ENCODE peak calls at places on chromosomes 1 and 21, in seven cellular contexts. One of them, this sample, is unnamed.

GRCh38 chr1:236560213-236560771 is 36.5 kb downstream of the LGALS8 start:
- DNase-seq in brain microvascular endothelial cell: no peak
- DNase-seq in prostate gland: no peak
- DNase-seq in transverse colon: no peak
- DNase-seq in GM12864: no peak
- DNase-seq in WERI-Rb-1: no peak
- DNase-seq in tibial artery: no peak
- DNase-seq in this sample: no peak

GRCh38 chr1:182930985-182931384 is 22.0 kb downstream of the SHCBP1L start:
- DNase-seq in GM12864: no peak
- DNase-seq in transverse colon: no peak
- DNase-seq in brain microvascular endothelial cell: no peak
- DNase-seq in prostate gland: no peak
- DNase-seq in WERI-Rb-1: no peak
- DNase-seq in tibial artery: no peak
- DNase-seq in this sample: no peak

GRCh38 chr1:44619261-44619900 is 54.9 kb downstream of the TMEM53 start:
- DNase-seq in brain microvascular endothelial cell: no peak
- DNase-seq in GM12864: no peak
- DNase-seq in prostate gland: no peak
- DNase-seq in tibial artery: no peak
- DNase-seq in transverse colon: no peak
- DNase-seq in WERI-Rb-1: no peak
- DNase-seq in this sample: no peak

GRCh38 chr1:7531562-7532340 is 239.3 kb upstream of the VAMP3 start:
- DNase-seq in GM12864: no peak
- DNase-seq in prostate gland: no peak
- DNase-seq in tibial artery: no peak
- DNase-seq in brain microvascular endothelial cell: no peak
- DNase-seq in WERI-Rb-1: no peak
- DNase-seq in transverse colon: no peak
- DNase-seq in this sample: no peak

GRCh38 chr1:219713981-219714381 is 101.1 kb upstream of the ZC3H11B start:
- DNase-seq in transverse colon: no peak
- DNase-seq in tibial artery: no peak
- DNase-seq in WERI-Rb-1: no peak
- DNase-seq in brain microvascular endothelial cell: no peak
- DNase-seq in GM12864: no peak
- DNase-seq in prostate gland: no peak
- DNase-seq in this sample: no peak

GRCh38 chr1:165397945-165398344 is 41.4 kb upstream of the LMX1A start:
- DNase-seq in GM12864: no peak
- DNase-seq in brain microvascular endothelial cell: peak
- DNase-seq in tibial artery: no peak
- DNase-seq in transverse colon: no peak
- DNase-seq in prostate gland: no peak
- DNase-seq in WERI-Rb-1: no peak
- DNase-seq in this sample: no peak

GRCh38 chr1:150234647-150235435 is 1.1 kb downstream of the ANP32E start:
- DNase-seq in brain microvascular endothelial cell: peak
- DNase-seq in tibial artery: peak
- DNase-seq in transverse colon: peak
- DNase-seq in prostate gland: peak
- DNase-seq in WERI-Rb-1: peak
- DNase-seq in GM12864: peak
- DNase-seq in this sample: no peak

GRCh38 chr1:157993179-157994080 is at the start of gene KIRREL1:
- DNase-seq in tibial artery: peak
- DNase-seq in WERI-Rb-1: peak
- DNase-seq in GM12864: no peak
- DNase-seq in transverse colon: peak
- DNase-seq in prostate gland: peak
- DNase-seq in brain microvascular endothelial cell: peak
- DNase-seq in this sample: no peak

GRCh38 chr1:905071-905749 is 18.5 kb upstream of the SAMD11 start:
- DNase-seq in WERI-Rb-1: no peak
- DNase-seq in prostate gland: peak
- DNase-seq in GM12864: no peak
- DNase-seq in transverse colon: peak
- DNase-seq in tibial artery: peak
- DNase-seq in brain microvascular endothelial cell: no peak
- DNase-seq in this sample: no peak

GRCh38 chr1:14260480-14260879 is 338.0 kb upstream of the KAZN start:
- DNase-seq in tibial artery: no peak
- DNase-seq in WERI-Rb-1: no peak
- DNase-seq in brain microvascular endothelial cell: no peak
- DNase-seq in prostate gland: no peak
- DNase-seq in transverse colon: no peak
- DNase-seq in GM12864: no peak
- DNase-seq in this sample: no peak

GRCh38 chr1:211259596-211260126 is 495 bp downstream of the RCOR3 start:
- DNase-seq in WERI-Rb-1: peak
- DNase-seq in GM12864: no peak
- DNase-seq in transverse colon: peak
- DNase-seq in brain microvascular endothelial cell: no peak
- DNase-seq in prostate gland: peak
- DNase-seq in tibial artery: peak
- DNase-seq in this sample: no peak

GRCh38 chr1:55381983-55382382 is 166.8 kb upstream of the USP24 start:
- DNase-seq in brain microvascular endothelial cell: no peak
- DNase-seq in tibial artery: no peak
- DNase-seq in GM12864: no peak
- DNase-seq in transverse colon: no peak
- DNase-seq in WERI-Rb-1: no peak
- DNase-seq in prostate gland: no peak
- DNase-seq in this sample: no peak

GRCh38 chr21:27423073-27423472 is 456.2 kb upstream of the ADAMTS5 start:
- DNase-seq in transverse colon: peak
- DNase-seq in WERI-Rb-1: no peak
- DNase-seq in tibial artery: peak
- DNase-seq in brain microvascular endothelial cell: peak
- DNase-seq in GM12864: no peak
- DNase-seq in prostate gland: no peak
- DNase-seq in this sample: no peak

GRCh38 chr21:42256316-42256715 is 37.4 kb downstream of the ABCG1 start:
- DNase-seq in GM12864: no peak
- DNase-seq in tibial artery: no peak
- DNase-seq in WERI-Rb-1: no peak
- DNase-seq in brain microvascular endothelial cell: no peak
- DNase-seq in prostate gland: no peak
- DNase-seq in transverse colon: no peak
- DNase-seq in this sample: no peak

GRCh38 chr21:42257091-42257760 is 38.3 kb downstream of the ABCG1 start:
- DNase-seq in brain microvascular endothelial cell: no peak
- DNase-seq in GM12864: no peak
- DNase-seq in tibial artery: no peak
- DNase-seq in prostate gland: no peak
- DNase-seq in transverse colon: no peak
- DNase-seq in WERI-Rb-1: no peak
- DNase-seq in this sample: no peak

GRCh38 chr21:42255038-42255601 is 36.2 kb downstream of the ABCG1 start:
- DNase-seq in tibial artery: no peak
- DNase-seq in transverse colon: no peak
- DNase-seq in WERI-Rb-1: no peak
- DNase-seq in GM12864: no peak
- DNase-seq in brain microvascular endothelial cell: no peak
- DNase-seq in prostate gland: no peak
- DNase-seq in this sample: no peak

GRCh38 chr21:42254631-42255030 is 35.7 kb downstream of the ABCG1 start:
- DNase-seq in transverse colon: no peak
- DNase-seq in GM12864: no peak
- DNase-seq in prostate gland: no peak
- DNase-seq in brain microvascular endothelial cell: no peak
- DNase-seq in WERI-Rb-1: no peak
- DNase-seq in tibial artery: no peak
- DNase-seq in this sample: no peak

DNA sequence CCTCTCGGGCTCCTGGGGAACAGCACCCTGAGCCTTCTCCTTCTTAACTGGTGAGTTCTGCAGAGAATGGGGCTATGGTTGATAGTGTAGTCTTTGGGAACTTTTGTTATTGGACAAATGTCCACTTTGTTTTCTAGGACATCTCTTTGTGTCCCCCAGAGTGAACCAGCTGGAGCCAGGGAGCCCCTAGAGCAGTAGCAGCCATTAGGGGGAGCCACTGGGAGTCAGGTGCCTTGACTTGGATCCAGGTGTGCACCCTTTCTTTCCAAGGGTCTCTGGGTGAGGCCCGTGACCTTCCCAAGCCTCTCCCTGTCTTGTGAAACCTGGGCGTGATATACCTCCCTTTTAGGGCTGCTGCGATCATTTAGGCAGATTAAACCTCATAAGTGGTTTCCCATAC is 36.9 kb downstream of the ABCG1 start:
- DNase-seq in tibial artery: no peak
- DNase-seq in WERI-Rb-1: no peak
- DNase-seq in GM12864: no peak
- DNase-seq in prostate gland: no peak
- DNase-seq in transverse colon: no peak
- DNase-seq in brain microvascular endothelial cell: no peak
- DNase-seq in this sample: no peak
- TF ChIP-seq CTCF in tibial artery: no peak
- TF ChIP-seq CTCF in WERI-Rb-1: peak
- TF ChIP-seq CTCF in GM12864: peak
- TF ChIP-seq CTCF in prostate gland: no peak
- TF ChIP-seq CTCF in transverse colon: no peak
- TF ChIP-seq CTCF in brain microvascular endothelial cell: no peak
- TF ChIP-seq CTCF in this sample: no peak

GRCh38 chr1:156489166-156489934 is 11.2 kb downstream of the MEF2D start:
- DNase-seq in brain microvascular endothelial cell: no peak
- DNase-seq in prostate gland: no peak
- DNase-seq in GM12864: no peak
- DNase-seq in tibial artery: no peak
- DNase-seq in transverse colon: no peak
- DNase-seq in WERI-Rb-1: peak
- DNase-seq in this sample: no peak

GRCh38 chr1:156490401-156491032 is 10.1 kb downstream of the MEF2D start:
- DNase-seq in WERI-Rb-1: peak
- DNase-seq in tibial artery: peak
- DNase-seq in GM12864: no peak
- DNase-seq in brain microvascular endothelial cell: no peak
- DNase-seq in transverse colon: peak
- DNase-seq in prostate gland: no peak
- DNase-seq in this sample: no peak

GRCh38 chr1:156491151-156491949 is 9.2 kb downstream of the MEF2D start:
- DNase-seq in GM12864: no peak
- DNase-seq in transverse colon: no peak
- DNase-seq in WERI-Rb-1: no peak
- DNase-seq in brain microvascular endothelial cell: no peak
- DNase-seq in tibial artery: no peak
- DNase-seq in prostate gland: no peak
- DNase-seq in this sample: no peak

GRCh38 chr1:156488566-156489165 is 11.9 kb downstream of the MEF2D start:
- DNase-seq in transverse colon: peak
- DNase-seq in prostate gland: no peak
- DNase-seq in tibial artery: no peak
- DNase-seq in GM12864: peak
- DNase-seq in WERI-Rb-1: no peak
- DNase-seq in brain microvascular endothelial cell: no peak
- DNase-seq in this sample: no peak

GRCh38 chr1:156489935-156490293 is 10.7 kb downstream of the MEF2D start:
- DNase-seq in transverse colon: no peak
- DNase-seq in WERI-Rb-1: no peak
- DNase-seq in GM12864: no peak
- DNase-seq in prostate gland: no peak
- DNase-seq in brain microvascular endothelial cell: no peak
- DNase-seq in tibial artery: no peak
- DNase-seq in this sample: no peak
- H3K4me3 ChIP-seq in transverse colon: no peak
- H3K4me3 ChIP-seq in WERI-Rb-1: peak
- H3K4me3 ChIP-seq in GM12864: peak
- H3K4me3 ChIP-seq in prostate gland: no peak
- H3K4me3 ChIP-seq in brain microvascular endothelial cell: no peak
- H3K4me3 ChIP-seq in tibial artery: peak
- H3K4me3 ChIP-seq in this sample: no peak

DNA sequence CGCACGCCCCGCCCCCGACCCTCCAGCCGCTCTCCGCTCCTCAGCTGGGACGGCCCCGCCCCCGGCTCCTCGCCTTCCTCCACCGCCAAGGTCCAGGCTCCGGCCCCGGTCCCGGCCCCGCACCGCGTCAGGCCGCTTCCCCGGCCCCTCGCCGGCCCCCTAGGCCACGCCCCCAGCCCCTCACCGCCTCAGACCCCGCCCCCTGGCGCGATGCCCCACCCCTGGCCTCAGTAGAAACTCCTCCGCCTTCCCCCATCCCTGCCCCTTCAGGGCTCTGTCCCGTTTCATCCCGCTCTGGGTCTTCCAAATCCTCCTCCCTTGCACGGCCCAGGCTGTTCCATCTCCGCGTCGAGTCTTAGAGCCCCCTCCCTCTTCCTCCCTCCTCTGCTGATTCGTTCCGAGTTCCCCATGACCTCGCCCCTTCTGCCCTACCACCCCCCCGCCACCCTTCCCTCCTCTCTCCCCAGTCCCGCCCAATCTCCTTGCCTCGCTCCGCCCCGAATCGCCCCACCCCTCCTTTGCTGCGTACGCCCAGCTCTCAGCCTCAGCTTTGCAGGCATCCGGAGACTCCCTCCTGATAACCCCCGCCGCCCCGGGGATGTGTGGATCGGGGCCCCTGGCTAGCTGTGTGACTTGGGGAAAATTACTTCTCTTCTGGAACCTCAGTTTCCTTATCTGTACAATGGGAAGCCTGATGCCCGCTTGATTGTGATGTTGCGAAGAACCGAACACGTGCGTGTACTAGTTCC is 448 bp upstream of the ASAP3 start:
- DNase-seq in transverse colon: peak
- DNase-seq in WERI-Rb-1: peak
- DNase-seq in GM12864: peak
- DNase-seq in tibial artery: peak
- DNase-seq in brain microvascular endothelial cell: peak
- DNase-seq in prostate gland: peak
- DNase-seq in this sample: peak
- TF ChIP-seq CTCF in transverse colon: no peak
- TF ChIP-seq CTCF in WERI-Rb-1: no peak
- TF ChIP-seq CTCF in GM12864: no peak
- TF ChIP-seq CTCF in tibial artery: no peak
- TF ChIP-seq CTCF in brain microvascular endothelial cell: no peak
- TF ChIP-seq CTCF in prostate gland: no peak
- TF ChIP-seq CTCF in this sample: no peak

GRCh38 chr1:8874230-8875201 is 4.0 kb downstream of the ENO1 start:
- DNase-seq in transverse colon: no peak
- DNase-seq in GM12864: no peak
- DNase-seq in tibial artery: no peak
- DNase-seq in prostate gland: no peak
- DNase-seq in WERI-Rb-1: no peak
- DNase-seq in brain microvascular endothelial cell: no peak
- DNase-seq in this sample: no peak

GRCh38 chr1:8873506-8874229 is 4.8 kb downstream of the ENO1 start:
- DNase-seq in tibial artery: peak
- DNase-seq in brain microvascular endothelial cell: peak
- DNase-seq in WERI-Rb-1: no peak
- DNase-seq in prostate gland: peak
- DNase-seq in transverse colon: peak
- DNase-seq in GM12864: no peak
- DNase-seq in this sample: no peak

GRCh38 chr1:8871965-8872399 is 6.5 kb downstream of the ENO1 start:
- DNase-seq in tibial artery: no peak
- DNase-seq in brain microvascular endothelial cell: no peak
- DNase-seq in transverse colon: no peak
- DNase-seq in GM12864: no peak
- DNase-seq in prostate gland: no peak
- DNase-seq in WERI-Rb-1: no peak
- DNase-seq in this sample: no peak

GRCh38 chr1:8871539-8871935 is 6.9 kb downstream of the ENO1 start:
- DNase-seq in GM12864: no peak
- DNase-seq in transverse colon: peak
- DNase-seq in WERI-Rb-1: peak
- DNase-seq in brain microvascular endothelial cell: no peak
- DNase-seq in tibial artery: no peak
- DNase-seq in prostate gland: no peak
- DNase-seq in this sample: no peak

GRCh38 chr1:8873001-8873400 is 5.5 kb downstream of the ENO1 start:
- DNase-seq in transverse colon: no peak
- DNase-seq in WERI-Rb-1: no peak
- DNase-seq in GM12864: no peak
- DNase-seq in prostate gland: no peak
- DNase-seq in brain microvascular endothelial cell: no peak
- DNase-seq in tibial artery: no peak
- DNase-seq in this sample: no peak
- H3K4me3 ChIP-seq in transverse colon: no peak
- H3K4me3 ChIP-seq in WERI-Rb-1: no peak
- H3K4me3 ChIP-seq in GM12864: no peak
- H3K4me3 ChIP-seq in prostate gland: no peak
- H3K4me3 ChIP-seq in brain microvascular endothelial cell: peak
- H3K4me3 ChIP-seq in tibial artery: no peak
- H3K4me3 ChIP-seq in this sample: no peak